ENCODE peak calls at places on chromosomes 6 and 20, in ten cellular contexts. T, Q, F, O, L, R, N, P, H and V are unnamed samples.

GRCh38 chr6:108904731-108905130 is 56.5 kb downstream of the ARMC2 start:
- ATAC-seq in T (no peak), Q (no peak), F (peak; percentile 79), O (no peak), L (no peak), R (no peak), N (no peak), P (no peak), H (no peak), V (peak; percentile 18)

GRCh38 chr6:37338745-37339255 is 15.0 kb upstream of the RNF8 start:
- ATAC-seq in T (no peak), Q (no peak), F (no peak), O (no peak), L (no peak), R (no peak), N (no peak), P (no peak), H (no peak), V (no peak)

GRCh38 chr6:69895396-69895795 is 29.0 kb downstream of the COL19A1 start:
- ATAC-seq in T (no peak), Q (peak; percentile 31), F (no peak), O (no peak), L (no peak), R (no peak), N (no peak), P (no peak), H (no peak), V (no peak)

GRCh38 chr6:154367839-154368695 is 11.5 kb upstream of the IPCEF1 start:
- ATAC-seq in T (peak; percentile 96), Q (peak; percentile 25), F (no peak), O (peak; percentile 47), L (no peak), R (peak; percentile 52), N (no peak), P (no peak), H (peak; percentile 69), V (no peak)

GRCh38 chr6:43076928-43077809 is 1.1 kb downstream of the PTK7 start:
- ATAC-seq in T (peak; percentile 44), Q (peak; percentile 57), F (peak; percentile 58), O (peak; percentile 33), L (no peak), R (peak; percentile 51), N (peak; percentile 15), P (peak; percentile 15), H (peak; percentile 23), V (peak; percentile 13)

GRCh38 chr6:156434049-156434794 is 343.0 kb upstream of the ARID1B start:
- ATAC-seq in T (no peak), Q (no peak), F (peak; percentile 65), O (no peak), L (no peak), R (no peak), N (no peak), P (no peak), H (no peak), V (no peak)

GRCh38 chr6:78565997-78566396 is 301.4 kb upstream of the IRAK1BP1 start:
- ATAC-seq in T (no peak), Q (no peak), F (no peak), O (no peak), L (no peak), R (no peak), N (no peak), P (no peak), H (no peak), V (no peak)

GRCh38 chr6:43911354-43911624 is 141.3 kb downstream of the VEGFA start:
- ATAC-seq in T (no peak), Q (no peak), F (no peak), O (no peak), L (no peak), R (no peak), N (no peak), P (no peak), H (no peak), V (no peak)

GRCh38 chr20:36836591-36837329 is 39.2 kb upstream of the TLDC2 start:
- ATAC-seq in T (peak; percentile 5), Q (peak; percentile 96), F (peak; percentile 63), O (no peak), L (peak; percentile 31), R (peak; percentile 65), N (no peak), P (no peak), H (no peak), V (no peak)

GRCh38 chr6:21157186-21157929 is 436.2 kb upstream of the SOX4 start:
- ATAC-seq in T (no peak), Q (no peak), F (no peak), O (no peak), L (no peak), R (no peak), N (no peak), P (no peak), H (peak; percentile 46), V (peak; percentile 92)

GRCh38 chr6:89251976-89252375 is 34.8 kb upstream of the GABRR1 start:
- ATAC-seq in T (no peak), Q (no peak), F (no peak), O (no peak), L (no peak), R (no peak), N (no peak), P (no peak), H (no peak), V (no peak)

GRCh38 chr20:61949714-61950630 is 115.7 kb downstream of the TAF4 start:
- ATAC-seq in T (peak; percentile 27), Q (peak; percentile 64), F (no peak), O (peak; percentile 48), L (no peak), R (no peak), N (no peak), P (no peak), H (no peak), V (no peak)